ENCODE peak calls at places on chromosome 19, in four cellular contexts. C is Daoy; X is mesendoderm; Z is activated CD4-positive, alpha-beta T cell treated with anti-CD3 and anti-CD28 coated beads, Interleukin-2, amount 50 U/mL, for 1 hour. W is an unnamed sample.

GRCh38 chr19:17944301-17944700 is 11.5 kb downstream of the CCDC124 start:
- DNase-seq in C (peak), X (no peak), Z (no peak), W (peak)

GRCh38 chr19:40281381-40282208 is 3.5 kb downstream of the AKT2 start:
- DNase-seq in C (no peak), X (no peak), Z (no peak), W (no peak)

GRCh38 chr19:48624791-48625723 is 5.8 kb downstream of the SPHK2 start:
- DNase-seq in C (no peak), X (no peak), Z (no peak), W (no peak)

GRCh38 chr19:54190503-54190941 is 586 bp upstream of the TSEN34 start:
- DNase-seq in C (peak), X (peak), Z (peak), W (peak)

GRCh38 chr19:21147540-21147939 is 5.7 kb downstream of the ZNF431 start:
- DNase-seq in C (no peak), X (no peak), Z (no peak), W (no peak)

GRCh38 chr19:47726467-47726866 is 13.2 kb downstream of the EHD2 start:
- DNase-seq in C (peak), X (no peak), Z (no peak), W (no peak)

GRCh38 chr19:44566984-44567383 is 37.5 kb upstream of the CEACAM20 start:
- DNase-seq in C (no peak), X (no peak), Z (no peak), W (no peak)

GRCh38 chr19:46745521-46746280 is at the start of gene FKRP:
- DNase-seq in C (no peak), X (no peak), Z (peak), W (no peak)

GRCh38 chr19:4694211-4694987 is 24.3 kb upstream of the MYDGF start:
- DNase-seq in C (peak), X (no peak), Z (no peak), W (peak)

GRCh38 chr19:2722541-2723344 is 1.6 kb upstream of the DIRAS1 start:
- DNase-seq in C (peak), X (no peak), Z (no peak), W (no peak)

GRCh38 chr19:13441810-13442512 is 64.3 kb downstream of the CACNA1A start:
- DNase-seq in C (peak), X (peak), Z (peak), W (no peak)

W was measured in NCI-H446 treated with DMSO at 0.1 percent for 48 hours.